ENCODE peak calls at places on chromosome 2, in nine cellular contexts. One of them, this sample, is unnamed.

GRCh38 chr2:80302001-80302464 is 2.5 kb downstream of the LRRTM1 start:
- DNase-seq in suprapubic skin: no peak
- DNase-seq in K562: no peak
- DNase-seq in tibial nerve: no peak
- DNase-seq in transverse colon: no peak
- DNase-seq in HepG2: no peak
- DNase-seq in stomach: no peak
- DNase-seq in A549: no peak
- DNase-seq in upper lobe of left lung: no peak
- DNase-seq in this sample: no peak

GRCh38 chr2:130154773-130155765 is 10.2 kb upstream of the CCDC74B start:
- DNase-seq in tibial nerve: no peak
- DNase-seq in stomach: no peak
- DNase-seq in HepG2: no peak
- DNase-seq in K562: no peak
- DNase-seq in A549: no peak
- DNase-seq in upper lobe of left lung: no peak
- DNase-seq in transverse colon: no peak
- DNase-seq in suprapubic skin: no peak
- DNase-seq in this sample: no peak

GRCh38 chr2:212227755-212228154 is 310.8 kb downstream of the ERBB4 start:
- DNase-seq in stomach: peak
- DNase-seq in upper lobe of left lung: peak
- DNase-seq in tibial nerve: peak
- DNase-seq in transverse colon: no peak
- DNase-seq in A549: no peak
- DNase-seq in suprapubic skin: no peak
- DNase-seq in HepG2: peak
- DNase-seq in K562: no peak
- DNase-seq in this sample: no peak

GRCh38 chr2:45264227-45265225 is 255.3 kb upstream of the SIX2 start:
- DNase-seq in upper lobe of left lung: peak
- DNase-seq in stomach: peak
- DNase-seq in HepG2: no peak
- DNase-seq in A549: no peak
- DNase-seq in K562: no peak
- DNase-seq in tibial nerve: no peak
- DNase-seq in suprapubic skin: no peak
- DNase-seq in transverse colon: no peak
- DNase-seq in this sample: no peak

GRCh38 chr2:126429129-126429528 is 226.8 kb upstream of the GYPC start:
- DNase-seq in transverse colon: no peak
- DNase-seq in HepG2: no peak
- DNase-seq in tibial nerve: no peak
- DNase-seq in K562: no peak
- DNase-seq in A549: no peak
- DNase-seq in suprapubic skin: no peak
- DNase-seq in upper lobe of left lung: no peak
- DNase-seq in stomach: no peak
- DNase-seq in this sample: no peak

GRCh38 chr2:85291425-85292023 is 36.3 kb downstream of the TGOLN2 start:
- DNase-seq in stomach: no peak
- DNase-seq in K562: no peak
- DNase-seq in tibial nerve: no peak
- DNase-seq in transverse colon: no peak
- DNase-seq in A549: no peak
- DNase-seq in upper lobe of left lung: no peak
- DNase-seq in suprapubic skin: no peak
- DNase-seq in HepG2: no peak
- DNase-seq in this sample: no peak

GRCh38 chr2:48287971-48288370 is 242.0 kb upstream of the STON1 start:
- DNase-seq in suprapubic skin: no peak
- DNase-seq in K562: no peak
- DNase-seq in stomach: no peak
- DNase-seq in upper lobe of left lung: peak
- DNase-seq in tibial nerve: no peak
- DNase-seq in HepG2: no peak
- DNase-seq in transverse colon: no peak
- DNase-seq in A549: no peak
- DNase-seq in this sample: no peak

GRCh38 chr2:144890828-144891227 is 370.9 kb upstream of the ZEB2 start:
- DNase-seq in tibial nerve: no peak
- DNase-seq in A549: peak
- DNase-seq in transverse colon: no peak
- DNase-seq in HepG2: no peak
- DNase-seq in suprapubic skin: no peak
- DNase-seq in K562: peak
- DNase-seq in upper lobe of left lung: no peak
- DNase-seq in stomach: no peak
- DNase-seq in this sample: no peak

GRCh38 chr2:45860136-45861106 is 208.9 kb downstream of the PRKCE start:
- DNase-seq in stomach: peak
- DNase-seq in HepG2: peak
- DNase-seq in suprapubic skin: peak
- DNase-seq in tibial nerve: peak
- DNase-seq in A549: no peak
- DNase-seq in upper lobe of left lung: peak
- DNase-seq in K562: no peak
- DNase-seq in transverse colon: peak
- DNase-seq in this sample: peak

GRCh38 chr2:64750817-64751285 is 97.1 kb upstream of the SERTAD2 start:
- DNase-seq in transverse colon: peak
- DNase-seq in suprapubic skin: no peak
- DNase-seq in K562: peak
- DNase-seq in HepG2: peak
- DNase-seq in tibial nerve: peak
- DNase-seq in upper lobe of left lung: peak
- DNase-seq in stomach: peak
- DNase-seq in A549: no peak
- DNase-seq in this sample: peak

GRCh38 chr2:44928660-44929471 is 12.6 kb upstream of the SIX3 start:
- DNase-seq in K562: no peak
- DNase-seq in A549: no peak
- DNase-seq in HepG2: no peak
- DNase-seq in transverse colon: no peak
- DNase-seq in suprapubic skin: no peak
- DNase-seq in tibial nerve: no peak
- DNase-seq in stomach: no peak
- DNase-seq in upper lobe of left lung: no peak
- DNase-seq in this sample: no peak

GRCh38 chr2:25692737-25693445 is 19.5 kb upstream of the DTNB start:
- DNase-seq in suprapubic skin: no peak
- DNase-seq in tibial nerve: no peak
- DNase-seq in stomach: no peak
- DNase-seq in HepG2: peak
- DNase-seq in A549: no peak
- DNase-seq in transverse colon: no peak
- DNase-seq in upper lobe of left lung: no peak
- DNase-seq in K562: no peak
- DNase-seq in this sample: no peak

GRCh38 chr2:214130115-214130514 is 280.7 kb upstream of the VWC2L start:
- DNase-seq in stomach: no peak
- DNase-seq in transverse colon: no peak
- DNase-seq in suprapubic skin: no peak
- DNase-seq in HepG2: no peak
- DNase-seq in A549: no peak
- DNase-seq in K562: no peak
- DNase-seq in upper lobe of left lung: no peak
- DNase-seq in tibial nerve: no peak
- DNase-seq in this sample: no peak

GRCh38 chr2:190197143-190197720 is 122.4 kb downstream of the HIBCH start:
- DNase-seq in K562: no peak
- DNase-seq in stomach: no peak
- DNase-seq in transverse colon: no peak
- DNase-seq in tibial nerve: no peak
- DNase-seq in suprapubic skin: no peak
- DNase-seq in HepG2: no peak
- DNase-seq in upper lobe of left lung: no peak
- DNase-seq in A549: no peak
- DNase-seq in this sample: no peak
- TF ChIP-seq POLR2A in K562: peak
- TF ChIP-seq POLR2A in stomach: no peak
- TF ChIP-seq POLR2A in transverse colon: no peak
- TF ChIP-seq POLR2A in tibial nerve: no peak
- TF ChIP-seq POLR2A in suprapubic skin: no peak
- TF ChIP-seq POLR2A in HepG2: no peak
- TF ChIP-seq POLR2A in upper lobe of left lung: no peak
- TF ChIP-seq POLR2A in A549: no peak
- TF ChIP-seq POLR2A in this sample: no peak

DNA sequence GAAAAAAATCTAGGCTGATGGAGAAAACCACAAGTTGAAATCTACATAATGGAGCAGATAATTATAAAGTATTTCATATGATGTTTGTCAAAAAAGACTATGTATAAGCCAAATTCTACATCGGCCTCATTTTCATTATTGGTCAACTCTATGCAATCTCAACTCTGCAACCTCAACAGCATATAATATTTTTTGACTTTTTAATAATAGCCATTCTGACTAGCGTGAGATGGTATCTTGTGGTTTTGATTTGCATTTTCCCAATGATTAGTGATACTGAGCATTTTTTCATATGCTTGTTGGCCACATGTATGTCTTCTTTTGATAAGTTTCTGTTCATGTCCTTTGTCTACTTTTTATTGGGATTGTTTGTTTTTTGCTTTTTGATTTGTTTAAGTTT is 496.1 kb upstream of the SLC39A10 start:
- DNase-seq in stomach: no peak
- DNase-seq in A549: no peak
- DNase-seq in HepG2: no peak
- DNase-seq in transverse colon: no peak
- DNase-seq in suprapubic skin: no peak
- DNase-seq in upper lobe of left lung: no peak
- DNase-seq in tibial nerve: no peak
- DNase-seq in K562: no peak
- DNase-seq in this sample: no peak
- TF ChIP-seq EP300 in stomach: no peak
- TF ChIP-seq EP300 in A549: no peak
- TF ChIP-seq EP300 in HepG2: no peak
- TF ChIP-seq EP300 in transverse colon: no peak
- TF ChIP-seq EP300 in suprapubic skin: no peak
- TF ChIP-seq EP300 in upper lobe of left lung: no peak
- TF ChIP-seq EP300 in tibial nerve: no peak
- TF ChIP-seq EP300 in K562: no peak
- TF ChIP-seq EP300 in this sample: no peak

GRCh38 chr2:111121873-111122630 is 1.3 kb downstream of the BCL2L11 start:
- DNase-seq in HepG2: peak
- DNase-seq in stomach: peak
- DNase-seq in tibial nerve: peak
- DNase-seq in transverse colon: peak
- DNase-seq in K562: peak
- DNase-seq in upper lobe of left lung: peak
- DNase-seq in suprapubic skin: peak
- DNase-seq in A549: peak
- DNase-seq in this sample: peak

GRCh38 chr2:111123751-111124150 is 3.0 kb downstream of the BCL2L11 start:
- DNase-seq in K562: no peak
- DNase-seq in A549: no peak
- DNase-seq in transverse colon: no peak
- DNase-seq in HepG2: no peak
- DNase-seq in upper lobe of left lung: no peak
- DNase-seq in suprapubic skin: no peak
- DNase-seq in tibial nerve: no peak
- DNase-seq in stomach: no peak
- DNase-seq in this sample: no peak

GRCh38 chr2:111120253-111121027 is at the start of gene BCL2L11:
- DNase-seq in HepG2: peak
- DNase-seq in stomach: peak
- DNase-seq in upper lobe of left lung: peak
- DNase-seq in tibial nerve: peak
- DNase-seq in A549: peak
- DNase-seq in K562: peak
- DNase-seq in transverse colon: peak
- DNase-seq in suprapubic skin: peak
- DNase-seq in this sample: peak

GRCh38 chr2:111121028-111121872 is 536 bp downstream of the BCL2L11 start:
- DNase-seq in tibial nerve: peak
- DNase-seq in transverse colon: peak
- DNase-seq in suprapubic skin: peak
- DNase-seq in stomach: peak
- DNase-seq in HepG2: peak
- DNase-seq in A549: no peak
- DNase-seq in K562: peak
- DNase-seq in upper lobe of left lung: peak
- DNase-seq in this sample: peak

GRCh38 chr2:111122631-111123421 is 2.1 kb downstream of the BCL2L11 start:
- DNase-seq in upper lobe of left lung: peak
- DNase-seq in stomach: peak
- DNase-seq in K562: peak
- DNase-seq in suprapubic skin: peak
- DNase-seq in tibial nerve: peak
- DNase-seq in transverse colon: peak
- DNase-seq in HepG2: peak
- DNase-seq in A549: peak
- DNase-seq in this sample: peak
- TF ChIP-seq POLR2A in upper lobe of left lung: peak
- TF ChIP-seq POLR2A in stomach: no peak
- TF ChIP-seq POLR2A in K562: no peak
- TF ChIP-seq POLR2A in suprapubic skin: no peak
- TF ChIP-seq POLR2A in tibial nerve: peak
- TF ChIP-seq POLR2A in transverse colon: peak
- TF ChIP-seq POLR2A in HepG2: no peak
- TF ChIP-seq POLR2A in A549: peak
- TF ChIP-seq POLR2A in this sample: no peak

GRCh38 chr2:66434679-66435548 is at the start of gene MEIS1:
- DNase-seq in HepG2: peak
- DNase-seq in A549: peak
- DNase-seq in stomach: peak
- DNase-seq in suprapubic skin: peak
- DNase-seq in tibial nerve: peak
- DNase-seq in transverse colon: peak
- DNase-seq in upper lobe of left lung: peak
- DNase-seq in K562: peak
- DNase-seq in this sample: peak
- TF ChIP-seq EP300 in HepG2: peak
- TF ChIP-seq EP300 in A549: no peak
- TF ChIP-seq EP300 in stomach: no peak
- TF ChIP-seq EP300 in suprapubic skin: no peak
- TF ChIP-seq EP300 in tibial nerve: peak
- TF ChIP-seq EP300 in transverse colon: no peak
- TF ChIP-seq EP300 in upper lobe of left lung: no peak
- TF ChIP-seq EP300 in K562: no peak
- TF ChIP-seq EP300 in this sample: peak

This sample was measured in sigmoid colon.